ENCODE peak calls at places on chromosomes 7 and 10, in nine cellular contexts. D is spleen, Z is GM13977, J is nephron progenitor cell, Y is heart left ventricle, F is GM23338, X is HepG2, V is ovary, S is transverse colon. Q is an unnamed sample.

GRCh38 chr10:1551636-1552338 is 185.5 kb downstream of the ADARB2 start:
- DNase-seq in F (no peak), Y (no peak), S (no peak), D (peak), V (no peak), J (no peak), Z (no peak), X (no peak), Q (no peak)

GRCh38 chr10:61211468-61211867 is 241.7 kb downstream of the TMEM26 start:
- DNase-seq in S (no peak), X (no peak), J (no peak), Y (no peak), F (peak), D (no peak), Z (no peak), V (no peak), Q (no peak)

GRCh38 chr10:90138844-90139243 is 437.5 kb downstream of the KIF20B start:
- DNase-seq in Y (no peak), X (peak), Z (no peak), V (no peak), J (no peak), F (peak), D (no peak), S (no peak), Q (no peak)

GRCh38 chr10:121928528-121928884 is 675 bp upstream of the ATE1 start:
- DNase-seq in S (no peak), Z (peak), D (no peak), X (no peak), Y (no peak), V (no peak), J (no peak), F (no peak), Q (no peak)

GRCh38 chr7:99139031-99139430 is 4.9 kb downstream of the SMURF1 start:
- DNase-seq in F (no peak), D (no peak), J (no peak), X (no peak), V (no peak), S (no peak), Z (no peak), Y (no peak), Q (no peak)

GRCh38 chr10:91210435-91210834 is 10.0 kb upstream of the PCGF5 start:
- DNase-seq in D (peak), J (no peak), S (peak), Z (no peak), X (peak), F (no peak), V (no peak), Y (no peak), Q (peak)

GRCh38 chr10:20959178-20959577 is 62.1 kb upstream of the NEBL start:
- DNase-seq in S (no peak), F (no peak), X (no peak), D (no peak), J (no peak), Z (no peak), V (no peak), Y (no peak), Q (no peak)

GRCh38 chr7:95411036-95411435 is 14.9 kb upstream of the PON3 start:
- DNase-seq in Y (no peak), V (no peak), D (no peak), S (no peak), X (no peak), Z (no peak), J (no peak), F (no peak), Q (no peak)

DNA sequence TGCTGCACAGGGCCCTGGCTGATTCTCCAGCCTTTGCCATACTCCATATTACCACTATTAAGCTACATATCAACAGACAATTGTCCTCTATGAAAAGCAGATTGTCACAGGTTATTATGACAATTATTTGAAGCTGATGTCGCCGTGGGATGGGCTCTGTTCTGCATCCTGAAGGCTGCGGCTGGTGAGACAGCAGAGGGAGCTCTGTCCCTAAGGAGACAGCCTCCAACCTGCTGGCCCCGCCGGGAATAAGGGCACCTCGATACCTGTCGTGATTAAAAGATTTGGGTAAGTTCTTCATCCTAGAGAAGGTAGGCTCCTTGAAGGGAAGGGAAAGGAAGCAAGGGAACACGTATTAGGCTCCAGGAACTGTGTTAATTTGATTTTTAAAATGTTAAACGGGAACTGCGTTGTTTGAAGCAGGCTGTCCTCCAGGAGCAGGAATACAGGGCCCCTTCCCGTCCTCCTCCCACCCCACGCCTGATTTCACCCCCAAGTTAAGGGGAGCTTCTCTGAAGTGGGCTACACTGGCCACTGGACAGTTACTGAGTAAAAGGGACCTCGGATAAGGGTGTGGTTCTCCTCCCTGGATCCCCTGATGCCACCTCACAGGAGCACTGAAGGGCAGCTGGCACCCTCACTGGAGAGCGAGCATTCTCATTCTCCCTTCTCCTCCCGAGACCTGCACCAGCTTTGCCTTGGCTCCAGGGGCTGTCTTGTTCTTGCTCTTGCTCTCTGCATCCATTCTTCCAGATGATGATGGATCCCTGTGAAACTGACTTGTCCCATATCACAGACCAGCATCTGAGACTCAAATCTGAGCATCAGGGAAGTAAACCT is 11.8 kb upstream of the TIAL1 start:
- DNase-seq in D (peak), Y (peak), Z (peak), V (peak), F (peak), J (peak), X (peak), S (peak), Q (peak)
- TF ChIP-seq CTCF in D (peak), Y (peak), Z (peak), V (no peak), F (peak), J (peak), X (peak), S (peak), Q (peak)

DNA sequence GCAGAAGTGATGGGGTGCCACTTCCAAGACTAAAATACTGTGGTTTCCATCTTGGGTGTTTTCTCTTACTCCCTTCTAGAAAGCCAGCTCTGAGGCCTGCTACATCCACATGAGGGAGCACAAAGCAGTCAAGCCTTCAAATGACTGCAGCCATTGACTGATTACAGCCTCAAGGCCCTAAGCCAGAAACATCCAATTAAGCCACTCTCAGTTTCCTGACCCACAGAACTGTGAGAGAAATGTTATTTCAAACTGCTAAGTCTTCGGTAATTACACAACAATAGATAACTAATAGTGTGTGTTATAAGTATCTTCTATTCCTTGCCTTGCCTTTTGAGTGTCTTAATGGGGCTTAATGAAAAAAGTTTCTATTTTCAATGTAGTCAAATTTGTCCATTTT is 24.8 kb downstream of the BRAF start:
- DNase-seq in V (no peak), D (no peak), J (no peak), F (peak), X (peak), Z (no peak), Y (no peak), S (no peak), Q (no peak)
- TF ChIP-seq CTCF in V (no peak), D (no peak), J (no peak), F (no peak), X (no peak), Z (peak), Y (no peak), S (no peak), Q (no peak)

GRCh38 chr10:63132651-63133055 is 475 bp upstream of the NRBF2 start:
- DNase-seq in X (no peak), S (no peak), J (no peak), Y (no peak), D (no peak), V (no peak), F (no peak), Z (no peak), Q (no peak)
- TF ChIP-seq CTCF in X (no peak), S (no peak), J (no peak), Y (no peak), D (no peak), V (no peak), F (peak), Z (no peak), Q (no peak)

GRCh38 chr10:14556285-14556956 is 218.3 kb downstream of the FAM107B start:
- DNase-seq in Y (no peak), Z (peak), X (peak), F (peak), S (peak), J (no peak), D (peak), V (no peak), Q (peak)
- TF ChIP-seq CTCF in Y (peak), Z (peak), X (peak), F (peak), S (peak), J (peak), D (peak), V (no peak), Q (peak)

GRCh38 chr7:22860784-22861482 is 38.3 kb upstream of the TOMM7 start:
- DNase-seq in Z (no peak), Y (no peak), S (no peak), D (no peak), X (peak), F (peak), V (no peak), J (no peak), Q (peak)
- TF ChIP-seq CTCF in Z (peak), Y (peak), S (no peak), D (peak), X (peak), F (peak), V (no peak), J (peak), Q (peak)

GRCh38 chr7:73978681-73979563 is 49.1 kb upstream of the ELN start:
- DNase-seq in Z (peak), X (peak), F (peak), J (peak), Y (peak), D (peak), S (peak), V (no peak), Q (peak)
- TF ChIP-seq CTCF in Z (peak), X (peak), F (peak), J (peak), Y (peak), D (peak), S (peak), V (no peak), Q (peak)

DNA sequence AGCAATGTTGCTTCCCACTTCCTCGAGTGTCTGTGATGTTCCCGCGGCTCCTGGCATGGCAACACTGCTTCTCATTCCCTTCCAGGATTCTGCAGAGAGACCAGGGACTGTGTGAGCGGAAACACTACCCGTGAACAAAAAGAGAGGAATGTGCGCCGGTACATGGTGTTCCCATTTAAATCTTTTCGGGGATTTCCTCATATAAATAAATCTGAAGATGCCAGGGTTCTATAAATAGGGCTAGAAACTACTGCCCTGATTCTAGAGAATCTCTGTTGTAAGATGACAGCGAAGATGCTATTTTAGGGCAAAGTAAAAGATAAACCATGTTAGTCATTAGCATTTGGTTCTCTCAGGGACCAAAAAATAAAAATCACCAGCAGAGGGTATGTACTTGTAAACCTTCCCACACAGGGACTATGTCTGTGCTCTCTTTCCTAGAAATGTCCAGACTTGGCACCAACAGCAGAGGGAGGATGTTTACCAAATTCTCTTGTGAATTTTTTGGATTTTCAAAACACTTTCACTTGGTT is 92.2 kb upstream of the DDC start:
- DNase-seq in Z (no peak), Y (no peak), X (no peak), D (no peak), V (peak), S (peak), F (no peak), J (no peak), Q (no peak)
- TF ChIP-seq CTCF in Z (no peak), Y (no peak), X (no peak), D (no peak), V (peak), S (no peak), F (no peak), J (no peak), Q (no peak)

GRCh38 chr7:64871761-64872160 is 31.3 kb upstream of the ZNF273 start:
- DNase-seq in V (no peak), Y (no peak), F (no peak), S (no peak), Z (no peak), D (no peak), J (no peak), X (no peak), Q (no peak)
- TF ChIP-seq CTCF in V (no peak), Y (no peak), F (no peak), S (no peak), Z (no peak), D (no peak), J (no peak), X (no peak), Q (no peak)

GRCh38 chr10:131314148-131314547 is 2.6 kb upstream of the TCERG1L start:
- DNase-seq in J (no peak), S (no peak), D (no peak), Y (no peak), X (no peak), Z (no peak), V (no peak), F (no peak), Q (no peak)
- TF ChIP-seq CTCF in J (no peak), S (no peak), D (no peak), Y (no peak), X (no peak), Z (no peak), V (no peak), F (no peak), Q (no peak)